ENCODE peak calls at places on chromosomes 11 and 22, in nine cellular contexts. One of them, this sample, is unnamed.

GRCh38 chr11:128575956-128576340 is 11.4 kb downstream of the ETS1 start:
- DNase-seq in astrocyte of the cerebellum: no peak
- DNase-seq in SK-MEL-5: no peak
- DNase-seq in kidney tubule cell: peak; percentile 18
- DNase-seq in left ventricle myocardium inferior: no peak
- DNase-seq in islet precursor cell: no peak
- DNase-seq in EL: peak; percentile 25
- DNase-seq in mucosa of descending colon: no peak
- DNase-seq in AG04450: no peak
- DNase-seq in this sample: no peak

GRCh38 chr22:34973926-34974325 is 92.0 kb upstream of the ISX start:
- DNase-seq in astrocyte of the cerebellum: peak; percentile 23
- DNase-seq in SK-MEL-5: no peak
- DNase-seq in mucosa of descending colon: no peak
- DNase-seq in islet precursor cell: peak; percentile 89
- DNase-seq in kidney tubule cell: peak; percentile 57
- DNase-seq in AG04450: no peak
- DNase-seq in left ventricle myocardium inferior: no peak
- DNase-seq in EL: no peak
- DNase-seq in this sample: no peak

GRCh38 chr11:45163956-45164575 is 17.6 kb downstream of the PRDM11 start:
- DNase-seq in mucosa of descending colon: no peak
- DNase-seq in EL: no peak
- DNase-seq in astrocyte of the cerebellum: no peak
- DNase-seq in left ventricle myocardium inferior: no peak
- DNase-seq in kidney tubule cell: peak; percentile 24
- DNase-seq in SK-MEL-5: no peak
- DNase-seq in islet precursor cell: no peak
- DNase-seq in AG04450: no peak
- DNase-seq in this sample: no peak

GRCh38 chr11:3022982-3023381 is 30.9 kb upstream of the NAP1L4 start:
- DNase-seq in kidney tubule cell: peak; percentile 55
- DNase-seq in left ventricle myocardium inferior: no peak
- DNase-seq in astrocyte of the cerebellum: peak; percentile 45
- DNase-seq in mucosa of descending colon: no peak
- DNase-seq in EL: peak; percentile 69
- DNase-seq in SK-MEL-5: no peak
- DNase-seq in islet precursor cell: no peak
- DNase-seq in AG04450: peak; percentile 13
- DNase-seq in this sample: no peak

GRCh38 chr22:23121026-23121823 is 20.6 kb downstream of the RSPH14 start:
- DNase-seq in mucosa of descending colon: no peak
- DNase-seq in EL: no peak
- DNase-seq in kidney tubule cell: no peak
- DNase-seq in SK-MEL-5: no peak
- DNase-seq in left ventricle myocardium inferior: no peak
- DNase-seq in islet precursor cell: peak; percentile 82
- DNase-seq in astrocyte of the cerebellum: no peak
- DNase-seq in AG04450: no peak
- DNase-seq in this sample: no peak

GRCh38 chr11:2777396-2777795 is 77.6 kb upstream of the KCNQ1OT1 start:
- DNase-seq in mucosa of descending colon: peak; percentile 30
- DNase-seq in astrocyte of the cerebellum: no peak
- DNase-seq in EL: peak; percentile 41
- DNase-seq in kidney tubule cell: peak; percentile 69
- DNase-seq in AG04450: no peak
- DNase-seq in SK-MEL-5: no peak
- DNase-seq in left ventricle myocardium inferior: peak; percentile 7
- DNase-seq in islet precursor cell: peak; percentile 80
- DNase-seq in this sample: peak; percentile 14

GRCh38 chr22:18104566-18104965 is 6.0 kb upstream of the TUBA8 start:
- DNase-seq in SK-MEL-5: no peak
- DNase-seq in AG04450: no peak
- DNase-seq in kidney tubule cell: peak; percentile 37
- DNase-seq in astrocyte of the cerebellum: no peak
- DNase-seq in islet precursor cell: no peak
- DNase-seq in mucosa of descending colon: no peak
- DNase-seq in EL: peak; percentile 21
- DNase-seq in left ventricle myocardium inferior: no peak
- DNase-seq in this sample: no peak

GRCh38 chr11:64283092-64283491 is 1.4 kb downstream of the BAD start:
- DNase-seq in astrocyte of the cerebellum: no peak
- DNase-seq in kidney tubule cell: no peak
- DNase-seq in AG04450: no peak
- DNase-seq in left ventricle myocardium inferior: no peak
- DNase-seq in mucosa of descending colon: no peak
- DNase-seq in SK-MEL-5: no peak
- DNase-seq in EL: no peak
- DNase-seq in islet precursor cell: no peak
- DNase-seq in this sample: no peak

GRCh38 chr22:38338772-38339379 is 21.6 kb upstream of the CSNK1E start:
- DNase-seq in AG04450: no peak
- DNase-seq in mucosa of descending colon: peak; percentile 9
- DNase-seq in islet precursor cell: peak; percentile 63
- DNase-seq in SK-MEL-5: no peak
- DNase-seq in astrocyte of the cerebellum: no peak
- DNase-seq in kidney tubule cell: no peak
- DNase-seq in left ventricle myocardium inferior: no peak
- DNase-seq in EL: no peak
- DNase-seq in this sample: peak; percentile 16

GRCh38 chr22:33922268-33922667 is 2.0 kb upstream of the LARGE1 start:
- DNase-seq in EL: no peak
- DNase-seq in astrocyte of the cerebellum: no peak
- DNase-seq in kidney tubule cell: peak; percentile 29
- DNase-seq in AG04450: no peak
- DNase-seq in left ventricle myocardium inferior: peak; percentile 25
- DNase-seq in SK-MEL-5: peak; percentile 32
- DNase-seq in mucosa of descending colon: no peak
- DNase-seq in islet precursor cell: peak; percentile 74
- DNase-seq in this sample: peak; percentile 58

GRCh38 chr11:110434952-110435779 is 5.4 kb downstream of the FDX1 start:
- DNase-seq in SK-MEL-5: peak; percentile 16
- DNase-seq in kidney tubule cell: peak; percentile 53
- DNase-seq in AG04450: no peak
- DNase-seq in islet precursor cell: no peak
- DNase-seq in left ventricle myocardium inferior: no peak
- DNase-seq in EL: no peak
- DNase-seq in mucosa of descending colon: no peak
- DNase-seq in astrocyte of the cerebellum: no peak
- DNase-seq in this sample: no peak

GRCh38 chr11:110317516-110317932 is 21.1 kb upstream of the RDX start:
- DNase-seq in islet precursor cell: no peak
- DNase-seq in mucosa of descending colon: no peak
- DNase-seq in astrocyte of the cerebellum: no peak
- DNase-seq in AG04450: no peak
- DNase-seq in kidney tubule cell: peak; percentile 52
- DNase-seq in left ventricle myocardium inferior: no peak
- DNase-seq in SK-MEL-5: peak; percentile 92
- DNase-seq in EL: no peak
- DNase-seq in this sample: no peak

GRCh38 chr11:19218801-19219460 is 17.1 kb upstream of the CSRP3 start:
- DNase-seq in EL: no peak
- DNase-seq in islet precursor cell: no peak
- DNase-seq in SK-MEL-5: no peak
- DNase-seq in kidney tubule cell: no peak
- DNase-seq in left ventricle myocardium inferior: peak; percentile 40
- DNase-seq in astrocyte of the cerebellum: no peak
- DNase-seq in AG04450: no peak
- DNase-seq in mucosa of descending colon: peak; percentile 38
- DNase-seq in this sample: no peak

GRCh38 chr22:17781319-17782031 is 7.2 kb upstream of the BID start:
- DNase-seq in kidney tubule cell: peak; percentile 89
- DNase-seq in astrocyte of the cerebellum: peak; percentile 61
- DNase-seq in mucosa of descending colon: peak; percentile 69
- DNase-seq in islet precursor cell: no peak
- DNase-seq in EL: peak; percentile 83
- DNase-seq in SK-MEL-5: no peak
- DNase-seq in left ventricle myocardium inferior: no peak
- DNase-seq in AG04450: peak; percentile 72
- DNase-seq in this sample: no peak

GRCh38 chr11:109857637-109858036 is 235.6 kb upstream of the ZC3H12C start:
- DNase-seq in EL: no peak
- DNase-seq in mucosa of descending colon: no peak
- DNase-seq in left ventricle myocardium inferior: no peak
- DNase-seq in astrocyte of the cerebellum: no peak
- DNase-seq in AG04450: no peak
- DNase-seq in kidney tubule cell: no peak
- DNase-seq in SK-MEL-5: no peak
- DNase-seq in islet precursor cell: no peak
- DNase-seq in this sample: no peak

GRCh38 chr11:93521086-93521485 is 22.1 kb downstream of the SMCO4 start:
- DNase-seq in left ventricle myocardium inferior: no peak
- DNase-seq in islet precursor cell: no peak
- DNase-seq in mucosa of descending colon: no peak
- DNase-seq in kidney tubule cell: no peak
- DNase-seq in EL: no peak
- DNase-seq in AG04450: no peak
- DNase-seq in SK-MEL-5: no peak
- DNase-seq in astrocyte of the cerebellum: no peak
- DNase-seq in this sample: no peak

GRCh38 chr11:125253795-125254525 is 89.4 kb downstream of the PKNOX2 start:
- DNase-seq in left ventricle myocardium inferior: no peak
- DNase-seq in mucosa of descending colon: no peak
- DNase-seq in islet precursor cell: no peak
- DNase-seq in EL: no peak
- DNase-seq in kidney tubule cell: no peak
- DNase-seq in AG04450: no peak
- DNase-seq in SK-MEL-5: no peak
- DNase-seq in astrocyte of the cerebellum: no peak
- DNase-seq in this sample: no peak

GRCh38 chr22:41478891-41479521 is 10.1 kb downstream of the ACO2 start:
- DNase-seq in mucosa of descending colon: no peak
- DNase-seq in AG04450: no peak
- DNase-seq in islet precursor cell: no peak
- DNase-seq in SK-MEL-5: peak; percentile 40
- DNase-seq in kidney tubule cell: peak; percentile 38
- DNase-seq in EL: no peak
- DNase-seq in astrocyte of the cerebellum: no peak
- DNase-seq in left ventricle myocardium inferior: no peak
- DNase-seq in this sample: peak; percentile 81

GRCh38 chr11:2097356-2097997 is 41.7 kb downstream of the IGF2 start:
- DNase-seq in EL: peak; percentile 93
- DNase-seq in islet precursor cell: peak; percentile 83
- DNase-seq in mucosa of descending colon: peak; percentile 66
- DNase-seq in AG04450: peak; percentile 69
- DNase-seq in left ventricle myocardium inferior: peak; percentile 65
- DNase-seq in kidney tubule cell: peak; percentile 20
- DNase-seq in SK-MEL-5: no peak
- DNase-seq in astrocyte of the cerebellum: peak; percentile 77
- DNase-seq in this sample: peak; percentile 82

GRCh38 chr22:22721681-22722309 is 77.4 kb downstream of the GGTLC2 start:
- DNase-seq in kidney tubule cell: peak; percentile 81
- DNase-seq in islet precursor cell: peak; percentile 62
- DNase-seq in AG04450: no peak
- DNase-seq in astrocyte of the cerebellum: no peak
- DNase-seq in EL: peak; percentile 9
- DNase-seq in SK-MEL-5: peak; percentile 38
- DNase-seq in mucosa of descending colon: no peak
- DNase-seq in left ventricle myocardium inferior: no peak
- DNase-seq in this sample: no peak

GRCh38 chr11:57416436-57416835 is 10.5 kb downstream of the SLC43A3 start:
- DNase-seq in SK-MEL-5: no peak
- DNase-seq in EL: no peak
- DNase-seq in kidney tubule cell: no peak
- DNase-seq in astrocyte of the cerebellum: no peak
- DNase-seq in islet precursor cell: no peak
- DNase-seq in left ventricle myocardium inferior: no peak
- DNase-seq in AG04450: no peak
- DNase-seq in mucosa of descending colon: no peak
- DNase-seq in this sample: no peak

GRCh38 chr11:126337472-126338241 is 17.8 kb upstream of the ST3GAL4 start:
- DNase-seq in mucosa of descending colon: peak; percentile 33
- DNase-seq in astrocyte of the cerebellum: no peak
- DNase-seq in AG04450: no peak
- DNase-seq in islet precursor cell: peak; percentile 59
- DNase-seq in kidney tubule cell: no peak
- DNase-seq in EL: no peak
- DNase-seq in SK-MEL-5: no peak
- DNase-seq in left ventricle myocardium inferior: no peak
- DNase-seq in this sample: peak; percentile 55

GRCh38 chr11:72821920-72822799 is 7.9 kb downstream of the ATG16L2 start:
- DNase-seq in kidney tubule cell: peak; percentile 91
- DNase-seq in islet precursor cell: peak; percentile 97
- DNase-seq in left ventricle myocardium inferior: peak; percentile 88
- DNase-seq in mucosa of descending colon: peak; percentile 93
- DNase-seq in astrocyte of the cerebellum: peak; percentile 55
- DNase-seq in AG04450: peak; percentile 58
- DNase-seq in EL: peak; percentile 88
- DNase-seq in SK-MEL-5: peak; percentile 93
- DNase-seq in this sample: peak; percentile 93

GRCh38 chr11:64219354-64219684 is 6.7 kb downstream of the TRPT1 start:
- DNase-seq in kidney tubule cell: no peak
- DNase-seq in SK-MEL-5: no peak
- DNase-seq in islet precursor cell: no peak
- DNase-seq in EL: no peak
- DNase-seq in mucosa of descending colon: no peak
- DNase-seq in astrocyte of the cerebellum: no peak
- DNase-seq in AG04450: no peak
- DNase-seq in left ventricle myocardium inferior: no peak
- DNase-seq in this sample: peak; percentile 55

GRCh38 chr22:42074153-42074750 is at the start of gene PHETA2:
- DNase-seq in astrocyte of the cerebellum: no peak
- DNase-seq in left ventricle myocardium inferior: peak; percentile 57
- DNase-seq in AG04450: no peak
- DNase-seq in mucosa of descending colon: peak; percentile 73
- DNase-seq in islet precursor cell: peak; percentile 61
- DNase-seq in SK-MEL-5: no peak
- DNase-seq in EL: peak; percentile 50
- DNase-seq in kidney tubule cell: no peak
- DNase-seq in this sample: peak; percentile 53

GRCh38 chr11:69215216-69215615 is 59.5 kb downstream of the SMIM38 start:
- DNase-seq in AG04450: no peak
- DNase-seq in SK-MEL-5: no peak
- DNase-seq in left ventricle myocardium inferior: no peak
- DNase-seq in mucosa of descending colon: no peak
- DNase-seq in EL: no peak
- DNase-seq in kidney tubule cell: no peak
- DNase-seq in islet precursor cell: peak; percentile 27
- DNase-seq in astrocyte of the cerebellum: no peak
- DNase-seq in this sample: no peak

GRCh38 chr11:95138448-95138847 is 48.8 kb downstream of the ENDOD1 start:
- DNase-seq in AG04450: no peak
- DNase-seq in islet precursor cell: no peak
- DNase-seq in astrocyte of the cerebellum: no peak
- DNase-seq in EL: no peak
- DNase-seq in kidney tubule cell: peak; percentile 32
- DNase-seq in left ventricle myocardium inferior: no peak
- DNase-seq in mucosa of descending colon: no peak
- DNase-seq in SK-MEL-5: peak; percentile 48
- DNase-seq in this sample: no peak

GRCh38 chr11:75174348-75174747 is 23.4 kb downstream of the SLCO2B1 start:
- DNase-seq in SK-MEL-5: no peak
- DNase-seq in kidney tubule cell: no peak
- DNase-seq in mucosa of descending colon: no peak
- DNase-seq in astrocyte of the cerebellum: no peak
- DNase-seq in AG04450: no peak
- DNase-seq in left ventricle myocardium inferior: no peak
- DNase-seq in islet precursor cell: no peak
- DNase-seq in EL: no peak
- DNase-seq in this sample: peak; percentile 32

GRCh38 chr11:117345039-117345438 is 17.4 kb downstream of the CEP164 start:
- DNase-seq in kidney tubule cell: peak; percentile 38
- DNase-seq in SK-MEL-5: no peak
- DNase-seq in EL: peak; percentile 38
- DNase-seq in left ventricle myocardium inferior: no peak
- DNase-seq in islet precursor cell: no peak
- DNase-seq in mucosa of descending colon: no peak
- DNase-seq in AG04450: no peak
- DNase-seq in astrocyte of the cerebellum: no peak
- DNase-seq in this sample: no peak

This sample was measured in right lobe of liver.